ENCODE peak calls at places on chromosomes 2 and 18, in ten cellular contexts. P, E, J, Z, K, D, G, A, Y and S are unnamed samples.

GRCh38 chr2:88967844-88968243 is 276.4 kb downstream of the RPIA start:
- DNase-seq in J (peak), A (no peak), P (no peak), D (no peak), Y (no peak), G (no peak), E (no peak), Z (no peak), K (no peak), S (no peak)

GRCh38 chr2:71772510-71773172 is 319.3 kb downstream of the DYSF start:
- DNase-seq in K (no peak), P (no peak), D (no peak), G (no peak), A (no peak), Z (no peak), J (no peak), Y (no peak), E (no peak), S (no peak)

GRCh38 chr18:59707306-59707705 is 10.1 kb upstream of the CCBE1 start:
- DNase-seq in D (no peak), K (no peak), G (no peak), Y (no peak), J (no peak), P (no peak), Z (no peak), E (no peak), A (no peak), S (no peak)

GRCh38 chr2:203669820-203670219 is 36.6 kb upstream of the CD28 start:
- DNase-seq in A (no peak), Z (no peak), E (no peak), G (no peak), J (peak), P (no peak), D (no peak), K (no peak), Y (peak), S (no peak)

GRCh38 chr18:21444465-21445023 is 156.0 kb downstream of the ESCO1 start:
- DNase-seq in D (no peak), G (peak), E (no peak), Z (no peak), P (no peak), Y (peak), K (no peak), A (peak), J (peak), S (peak)

GRCh38 chr2:164979113-164979512 is 23.8 kb upstream of the SLC38A11 start:
- DNase-seq in P (no peak), K (no peak), A (no peak), E (no peak), G (no peak), D (no peak), Z (no peak), J (no peak), Y (no peak), S (no peak)

GRCh38 chr18:49055787-49056186 is 105.0 kb upstream of the SMAD7 start:
- DNase-seq in G (peak), E (no peak), P (peak), Z (peak), Y (peak), D (no peak), J (peak), K (peak), A (no peak), S (no peak)

GRCh38 chr2:12821656-12822055 is 104.9 kb downstream of the TRIB2 start:
- DNase-seq in G (no peak), J (no peak), E (no peak), P (no peak), D (no peak), Y (no peak), Z (no peak), K (no peak), A (no peak), S (no peak)

GRCh38 chr18:48333563-48333962 is 75.6 kb downstream of the ZBTB7C start:
- DNase-seq in G (no peak), K (no peak), D (no peak), J (no peak), E (no peak), Y (no peak), A (no peak), P (no peak), Z (no peak), S (no peak)

GRCh38 chr2:219388127-219388844 is 574 bp upstream of the DNPEP start:
- DNase-seq in A (peak), E (peak), J (peak), K (peak), P (peak), G (peak), D (no peak), Z (peak), Y (peak), S (peak)
- H3K4me3 ChIP-seq in A (no peak), E (peak), J (peak), K (peak), P (peak), G (peak), D (peak), Z (peak), Y (peak), S (peak)

GRCh38 chr2:103179800-103180199 is 418.0 kb downstream of the TMEM182 start:
- DNase-seq in E (no peak), Z (no peak), K (peak), P (no peak), J (no peak), Y (no peak), D (no peak), A (no peak), G (no peak), S (no peak)

GRCh38 chr2:103183061-103183460 is 421.2 kb downstream of the TMEM182 start:
- DNase-seq in D (no peak), J (no peak), K (no peak), Z (no peak), Y (no peak), E (no peak), P (no peak), A (no peak), G (no peak), S (no peak)
- TF ChIP-seq CTCF in D (no peak), J (no peak), K (no peak), Z (no peak), Y (no peak), E (no peak), P (no peak), A (no peak), G (peak), S (peak)

GRCh38 chr2:126886906-126887280 is 11.8 kb upstream of the TEX51 start:
- DNase-seq in G (no peak), Y (no peak), Z (peak), J (no peak), P (no peak), A (peak), K (no peak), E (no peak), D (no peak), S (no peak)
- H3K4me3 ChIP-seq in G (no peak), Y (no peak), Z (no peak), J (no peak), P (peak), A (no peak), K (no peak), E (no peak), D (peak), S (no peak)

GRCh38 chr2:147273628-147274027 is 571.2 kb upstream of the ACVR2A start:
- DNase-seq in Z (no peak), K (no peak), G (no peak), J (no peak), E (no peak), A (no peak), Y (no peak), P (no peak), D (no peak), S (no peak)

GRCh38 chr2:147273106-147273505 is 571.7 kb upstream of the ACVR2A start:
- DNase-seq in Y (no peak), Z (no peak), E (no peak), K (no peak), D (peak), J (no peak), G (no peak), A (no peak), P (no peak), S (no peak)

DNA sequence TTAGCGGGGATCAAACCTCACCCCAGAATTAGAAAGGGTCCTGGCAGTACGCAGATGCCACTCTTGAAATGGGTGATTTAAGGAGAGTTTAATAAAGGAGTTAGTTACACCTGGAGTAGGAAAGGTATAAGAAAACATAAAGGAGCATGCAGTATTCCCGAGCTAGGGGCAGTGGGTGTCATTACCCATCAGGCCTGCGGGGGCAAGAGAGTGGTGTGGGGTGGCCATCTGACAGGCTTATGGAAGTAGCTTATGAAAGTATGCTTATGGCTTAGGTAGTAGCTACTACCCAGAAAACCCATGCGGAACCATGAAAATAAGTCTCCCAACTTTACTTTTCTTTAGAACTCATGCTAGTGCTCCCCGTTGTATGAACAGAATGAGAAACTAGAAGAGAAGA is 568.9 kb upstream of the ACVR2A start:
- DNase-seq in J (peak), D (no peak), P (no peak), A (no peak), G (no peak), Y (no peak), K (no peak), E (no peak), Z (no peak), S (no peak)
- TF ChIP-seq CTCF in J (peak), D (peak), P (no peak), A (no peak), G (no peak), Y (no peak), K (no peak), E (no peak), Z (no peak), S (peak)

GRCh38 chr2:151790689-151791088 is 37.5 kb downstream of the ARL5A start:
- DNase-seq in K (no peak), Y (no peak), J (no peak), P (no peak), Z (no peak), D (no peak), A (no peak), G (no peak), E (no peak), S (no peak)
- H3K4me3 ChIP-seq in K (no peak), Y (no peak), J (no peak), P (no peak), Z (no peak), D (no peak), A (no peak), G (no peak), E (no peak), S (no peak)

GRCh38 chr2:11748018-11748860 is 1.8 kb downstream of the LPIN1 start:
- DNase-seq in G (no peak), A (no peak), J (no peak), K (no peak), E (no peak), P (no peak), D (no peak), Z (no peak), Y (no peak), S (no peak)

GRCh38 chr2:11744631-11745394 is 1.6 kb upstream of the LPIN1 start:
- DNase-seq in D (no peak), A (no peak), K (no peak), P (no peak), G (peak), E (peak), Y (peak), J (peak), Z (peak), S (no peak)

GRCh38 chr2:11746807-11747459 is 501 bp downstream of the LPIN1 start:
- DNase-seq in Y (peak), J (peak), P (no peak), K (no peak), E (no peak), D (no peak), G (peak), Z (no peak), A (peak), S (no peak)

GRCh38 chr2:11745613-11746375 is 638 bp upstream of the LPIN1 start:
- DNase-seq in Y (no peak), Z (no peak), J (no peak), P (no peak), D (no peak), G (no peak), A (no peak), E (no peak), K (no peak), S (no peak)

DNA sequence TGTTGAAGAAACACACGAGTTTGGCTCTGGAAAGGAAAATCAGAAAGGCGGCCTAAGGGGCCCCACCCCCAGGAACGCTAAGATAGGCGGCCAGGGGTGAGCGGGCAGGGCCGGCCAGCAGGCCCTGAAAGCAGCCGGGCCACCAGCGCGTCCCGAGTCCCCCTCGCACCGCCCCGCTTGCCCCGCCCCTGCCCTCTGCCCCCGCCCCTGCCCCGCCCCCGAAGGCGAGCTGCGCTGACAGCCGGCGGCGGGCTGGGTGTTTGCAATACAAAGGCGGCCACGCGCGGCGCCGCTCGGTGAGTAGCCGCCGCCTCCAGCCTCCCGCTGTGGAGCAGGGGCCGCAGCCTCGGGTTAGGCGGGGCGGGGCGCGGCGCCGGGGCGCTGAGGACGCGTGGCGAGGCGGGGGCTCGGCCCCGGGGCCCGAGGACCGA is at the start of gene LPIN1:
- DNase-seq in D (no peak), Z (peak), K (peak), Y (peak), G (peak), E (peak), J (peak), P (peak), A (peak), S (no peak)
- TF ChIP-seq CTCF in D (no peak), Z (peak), K (peak), Y (no peak), G (no peak), E (peak), J (no peak), P (peak), A (no peak), S (peak)